ENCODE peak calls at places on chromosomes 12 and 14, in six cellular contexts. Q, R, M, B, X and G are unnamed samples.

GRCh38 chr14:96978525-96979272 is 181.5 kb downstream of the VRK1 start:
- DNase-seq in X (no peak), Q (no peak), R (no peak), M (no peak), B (no peak), G (no peak)

GRCh38 chr14:100644784-100645183 is 57.6 kb upstream of the BEGAIN start:
- DNase-seq in X (no peak), B (no peak), M (no peak), R (no peak), Q (no peak), G (no peak)

GRCh38 chr12:39116877-39117276 is 211.5 kb upstream of the CPNE8 start:
- DNase-seq in B (no peak), Q (no peak), M (no peak), R (no peak), X (no peak), G (no peak)

GRCh38 chr12:5944688-5945070 is 380 bp downstream of the ANO2 start:
- DNase-seq in R (no peak), B (peak; percentile 82), X (no peak), Q (no peak), M (no peak), G (no peak)

GRCh38 chr12:94435511-94435927 is 24.1 kb downstream of the CEP83 start:
- DNase-seq in Q (no peak), M (no peak), X (no peak), R (no peak), B (no peak), G (no peak)

GRCh38 chr14:105162374-105162979 is 6.1 kb downstream of the JAG2 start:
- DNase-seq in M (no peak), R (no peak), Q (no peak), B (peak; percentile 95), X (no peak), G (no peak)

GRCh38 chr12:116808113-116808786 is 70.1 kb downstream of the RNFT2 start:
- DNase-seq in R (no peak), M (no peak), X (no peak), B (no peak), Q (no peak), G (no peak)

GRCh38 chr12:92167075-92167474 is 21.4 kb upstream of the BTG1 start:
- DNase-seq in X (no peak), Q (no peak), R (no peak), M (no peak), B (no peak), G (no peak)

GRCh38 chr12:54002915-54003339 is 3.0 kb downstream of the HOXC9 start:
- DNase-seq in Q (no peak), B (no peak), M (no peak), X (no peak), R (no peak), G (no peak)

GRCh38 chr12:116640320-116640719 is 81.1 kb downstream of the MAP1LC3B2 start:
- DNase-seq in B (no peak), Q (no peak), X (no peak), R (no peak), M (no peak), G (no peak)

GRCh38 chr12:120103044-120103338 is 13.6 kb downstream of the RAB35 start:
- DNase-seq in X (no peak), B (no peak), Q (no peak), M (no peak), R (no peak), G (no peak)

GRCh38 chr12:120106151-120106550 is 10.4 kb downstream of the RAB35 start:
- DNase-seq in Q (no peak), R (no peak), X (no peak), B (no peak), M (no peak), G (no peak)

GRCh38 chr12:120103371-120103770 is 13.2 kb downstream of the RAB35 start:
- DNase-seq in X (no peak), M (no peak), B (no peak), R (no peak), Q (no peak), G (no peak)

GRCh38 chr12:120102189-120103043 is 14.1 kb downstream of the RAB35 start:
- DNase-seq in Q (no peak), R (no peak), M (no peak), X (no peak), B (no peak), G (no peak)

GRCh38 chr12:120104924-120105323 is 11.6 kb downstream of the RAB35 start:
- DNase-seq in R (no peak), M (no peak), Q (no peak), X (no peak), B (no peak), G (no peak)
- TF ChIP-seq CTCF in R (no peak), M (no peak), Q (no peak), X (no peak), B (no peak), G (no peak)

DNA sequence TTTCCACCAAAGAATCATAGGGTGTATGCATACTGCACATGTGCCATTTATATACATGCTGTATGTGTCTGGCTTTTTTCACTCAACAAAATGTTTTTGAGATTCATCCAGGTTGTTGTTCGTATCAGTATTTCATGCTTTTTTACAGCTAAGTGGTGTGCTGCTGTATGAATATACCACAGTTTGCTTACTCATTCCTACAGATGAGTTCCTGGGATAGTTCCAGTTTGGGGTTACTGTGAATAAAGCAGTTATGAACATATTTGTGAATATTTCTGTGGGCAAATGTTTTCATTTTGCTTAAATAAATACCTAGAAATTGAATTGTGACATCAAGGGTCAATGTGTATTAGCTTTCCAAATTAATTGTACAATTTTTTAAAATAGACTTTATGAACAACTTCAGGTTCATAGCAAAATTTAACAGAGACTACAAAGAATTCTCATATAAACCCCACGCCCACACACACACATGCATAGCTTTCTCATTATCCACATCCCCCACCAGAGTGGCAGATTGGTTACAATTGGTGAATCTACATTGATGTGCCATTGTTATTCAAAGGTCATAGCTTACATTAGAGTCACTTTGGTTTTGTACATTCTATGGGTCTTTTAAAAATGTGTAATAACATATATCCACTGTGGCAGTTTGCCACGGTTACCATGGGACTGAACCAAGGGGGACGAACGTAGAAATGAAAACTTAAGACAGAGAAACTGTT is 6.9 kb upstream of the KRT6A start:
- DNase-seq in R (no peak), M (peak; percentile 34), X (no peak), Q (no peak), B (peak; percentile 70), G (no peak)
- TF ChIP-seq POLR2A in R (no peak), M (no peak), X (no peak), Q (no peak), B (no peak), G (no peak)

GRCh38 chr14:77763978-77764377 is 3.0 kb upstream of the SNW1 start:
- DNase-seq in Q (no peak), X (no peak), B (no peak), R (no peak), M (no peak), G (no peak)

GRCh38 chr14:77763316-77763715 is 2.4 kb upstream of the SNW1 start:
- DNase-seq in M (no peak), R (no peak), Q (no peak), X (no peak), B (no peak), G (no peak)

GRCh38 chr14:77760381-77761204 is at the start of gene SNW1:
- DNase-seq in Q (peak; percentile 95), R (peak; percentile 92), B (peak; percentile 97), X (peak; percentile 94), M (peak; percentile 95), G (peak; percentile 90)

DNA sequence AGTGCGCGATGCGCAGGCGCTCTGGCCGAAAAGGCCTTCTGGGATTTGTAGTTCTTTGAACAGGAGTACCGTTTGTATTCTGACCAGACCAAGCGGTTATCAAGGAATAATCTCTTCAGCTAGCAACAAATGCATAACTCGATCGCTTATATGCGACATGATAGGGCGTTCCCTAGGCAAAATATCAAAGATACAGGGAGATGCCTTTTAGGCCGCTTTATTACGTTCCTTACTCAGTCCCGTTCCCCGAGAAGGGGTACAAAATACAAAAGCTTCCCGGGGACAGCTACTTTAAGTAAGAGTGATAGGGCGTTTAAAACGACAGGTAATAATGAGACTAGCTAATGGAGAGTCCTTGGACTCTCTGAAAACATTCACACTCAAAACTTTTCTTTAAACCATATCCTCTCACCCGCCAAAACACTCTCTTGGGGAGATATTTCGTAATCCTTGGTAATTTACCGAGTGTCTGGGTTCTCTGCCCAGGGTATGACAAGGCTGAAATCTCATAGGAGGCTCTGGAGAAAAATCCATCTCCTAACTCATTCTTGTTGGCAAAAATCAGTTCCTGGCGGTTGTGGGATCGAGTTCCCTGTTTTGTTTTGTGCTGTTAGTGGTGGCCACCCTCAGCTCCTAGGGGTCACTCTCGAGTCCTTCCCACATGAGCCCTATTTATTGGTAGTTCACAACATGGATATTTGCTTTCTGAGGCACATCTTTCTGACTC is 412 bp upstream of the SNW1 start:
- DNase-seq in Q (no peak), R (no peak), M (peak; percentile 36), X (peak; percentile 66), B (no peak), G (no peak)
- TF ChIP-seq CTCF in Q (no peak), R (no peak), M (peak; percentile 33), X (peak; percentile 51), B (no peak), G (no peak)

DNA sequence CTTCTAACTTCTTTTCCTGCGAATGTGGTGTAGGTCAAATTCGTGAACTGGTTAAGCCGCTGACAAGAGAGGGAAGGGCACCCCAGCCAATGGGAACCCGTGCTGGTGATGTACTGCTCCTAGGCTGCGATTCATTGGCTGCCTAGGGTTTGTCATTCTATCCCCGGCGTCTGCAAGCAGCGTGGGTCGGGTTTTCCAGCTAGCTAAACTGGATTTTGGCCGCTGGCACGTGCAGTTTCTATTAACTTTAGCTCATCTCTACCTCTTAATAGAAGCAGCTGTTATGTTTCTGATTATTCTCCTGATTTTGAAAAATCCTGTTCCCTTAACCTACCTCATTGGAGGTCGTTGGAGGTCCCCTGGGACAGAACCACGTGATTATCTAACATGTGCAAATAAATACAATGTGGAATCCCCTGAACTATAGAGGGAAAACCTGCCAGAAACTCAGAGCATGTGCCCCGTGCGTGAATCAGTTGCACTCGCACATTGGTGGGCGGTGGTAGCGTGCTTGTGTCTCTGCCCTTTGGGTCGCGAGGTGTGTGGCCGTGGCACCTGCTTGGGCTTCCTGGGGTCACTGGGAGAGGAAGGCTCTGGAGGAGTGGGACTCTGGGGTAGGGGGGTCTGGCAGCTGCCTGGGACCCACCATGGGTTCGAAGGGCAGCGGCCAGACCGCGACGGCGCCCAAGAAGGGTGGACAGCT is 876 bp upstream of the PPM1A start:
- DNase-seq in B (peak; percentile 98), M (peak; percentile 93), X (peak; percentile 92), Q (peak; percentile 96), R (peak; percentile 98), G (peak; percentile 90)
- TF ChIP-seq POLR2A in B (peak; percentile 29), M (no peak), X (no peak), Q (no peak), R (no peak), G (no peak)

DNA sequence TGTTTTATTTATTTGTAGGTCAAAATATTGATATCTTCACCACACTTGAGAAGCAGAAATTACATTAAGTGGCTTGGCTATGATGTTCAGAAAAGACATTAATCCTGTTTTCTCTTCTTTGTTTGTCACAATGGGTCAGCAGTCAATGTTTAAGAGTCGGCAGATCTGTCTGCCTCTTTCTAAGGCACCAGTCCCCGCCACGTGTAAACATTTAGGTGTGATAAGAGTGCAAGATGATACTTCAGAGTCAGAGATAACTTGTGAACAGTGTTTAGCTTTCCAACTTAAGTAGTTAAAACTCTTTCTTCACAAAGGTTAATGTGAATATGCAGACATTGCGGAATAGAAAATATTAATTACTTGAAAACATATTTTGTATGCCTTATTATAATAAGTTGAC is 160.9 kb downstream of the OTOGL start:
- DNase-seq in Q (no peak), R (no peak), M (no peak), B (no peak), X (no peak), G (no peak)
- TF ChIP-seq CTCF in Q (no peak), R (no peak), M (no peak), B (no peak), X (no peak), G (no peak)

GRCh38 chr12:89863332-89863938 is 154.8 kb upstream of the ATP2B1 start:
- DNase-seq in B (no peak), Q (no peak), M (no peak), R (no peak), X (no peak), G (no peak)
- TF ChIP-seq POLR2A in B (no peak), Q (no peak), M (no peak), R (no peak), X (no peak), G (no peak)